ENCODE peak calls at places on chromosomes 12 and 14, in five cellular contexts. O, Z, H, I and F are unnamed samples.

GRCh38 chr14:51849095-51849494 is 11.3 kb upstream of the GNG2 start:
- DNase-seq in H (no peak), I (no peak), Z (no peak), O (peak), F (no peak)

GRCh38 chr14:91372680-91373495 is 44.7 kb downstream of the CCDC88C start:
- DNase-seq in I (no peak), O (no peak), Z (no peak), H (no peak), F (no peak)

GRCh38 chr12:28057856-28058615 is 85.5 kb upstream of the PTHLH start:
- DNase-seq in I (no peak), H (no peak), O (peak), Z (no peak), F (no peak)

GRCh38 chr14:93375673-93376156 is 28.7 kb downstream of the COX8C start:
- DNase-seq in O (no peak), I (no peak), H (peak), Z (no peak), F (no peak)

GRCh38 chr12:107570721-107571120 is 114.9 kb upstream of the PWP1 start:
- DNase-seq in I (no peak), H (peak), O (no peak), Z (no peak), F (no peak)

GRCh38 chr12:23083267-23083666 is 458.3 kb downstream of the ETNK1 start:
- DNase-seq in I (no peak), H (no peak), O (no peak), Z (no peak), F (no peak)

GRCh38 chr12:50047693-50048250 is 9.6 kb upstream of the ASIC1 start:
- DNase-seq in H (no peak), Z (no peak), O (no peak), I (no peak), F (no peak)

GRCh38 chr12:19959353-19959752 is 409.0 kb upstream of the PDE3A start:
- DNase-seq in H (no peak), O (no peak), I (no peak), Z (no peak), F (no peak)

GRCh38 chr12:104750061-104750460 is 208.0 kb downstream of the SLC41A2 start:
- DNase-seq in I (no peak), H (peak), Z (peak), O (peak), F (no peak)

GRCh38 chr12:106345739-106346138 is 11.8 kb upstream of the POLR3B start:
- DNase-seq in H (peak), O (peak), Z (no peak), I (peak), F (no peak)

GRCh38 chr12:31874961-31875608 is 84.1 kb upstream of the RESF1 start:
- DNase-seq in I (peak), H (peak), O (peak), Z (peak), F (no peak)

GRCh38 chr12:5503774-5504173 is 71.9 kb downstream of the NTF3 start:
- DNase-seq in I (peak), O (no peak), H (peak), Z (no peak), F (no peak)

GRCh38 chr14:89432226-89432625 is 15.2 kb upstream of the FOXN3 start:
- DNase-seq in O (no peak), H (peak), Z (no peak), I (no peak), F (no peak)

GRCh38 chr12:70985850-70986249 is 65.3 kb upstream of the PTPRR start:
- DNase-seq in I (no peak), H (no peak), O (no peak), Z (no peak), F (no peak)

GRCh38 chr14:44446965-44447364 is 60.1 kb downstream of the FSCB start:
- DNase-seq in Z (no peak), H (no peak), I (no peak), O (no peak), F (no peak)

GRCh38 chr12:123982269-123982668 is 9.3 kb downstream of the ZNF664 start:
- DNase-seq in H (no peak), I (no peak), O (no peak), Z (no peak), F (no peak)

GRCh38 chr14:99648385-99648784 is 3.5 kb downstream of the HHIPL1 start:
- DNase-seq in H (no peak), O (no peak), I (no peak), Z (no peak), F (no peak)

GRCh38 chr14:49508124-49508523 is 78.1 kb downstream of the RPS29 start:
- DNase-seq in Z (no peak), I (no peak), O (peak), H (no peak), F (no peak)

GRCh38 chr12:57693317-57693658 is 644 bp upstream of the OS9 start:
- DNase-seq in H (no peak), Z (no peak), O (no peak), I (no peak), F (no peak)

GRCh38 chr12:106146987-106147386 is 8.2 kb upstream of the NUAK1 start:
- DNase-seq in O (no peak), I (no peak), Z (no peak), H (no peak), F (no peak)

GRCh38 chr12:113071063-113071426 is 14.5 kb downstream of the DTX1 start:
- DNase-seq in Z (no peak), I (no peak), H (no peak), O (no peak), F (no peak)

GRCh38 chr12:1592444-1593231 is 1.7 kb downstream of the FBXL14 start:
- DNase-seq in H (peak), Z (peak), O (peak), I (no peak), F (peak)
- TF ChIP-seq CTCF in H (no peak), Z (no peak), O (peak), I (no peak), F (no peak)

GRCh38 chr12:53734425-53734824 is 7.2 kb upstream of the CALCOCO1 start:
- DNase-seq in Z (no peak), H (no peak), O (no peak), I (no peak), F (no peak)
- TF ChIP-seq CTCF in Z (no peak), H (no peak), O (no peak), I (no peak), F (no peak)

GRCh38 chr12:59780605-59781135 is 184.8 kb downstream of the SLC16A7 start:
- DNase-seq in Z (no peak), H (peak), I (no peak), O (peak), F (no peak)
- TF ChIP-seq CTCF in Z (no peak), H (no peak), I (no peak), O (peak), F (no peak)

GRCh38 chr14:106691601-106692291 is 1165.4 kb downstream of the TMEM121 start:
- DNase-seq in O (no peak), H (peak), Z (peak), I (no peak), F (no peak)
- TF ChIP-seq CTCF in O (peak), H (no peak), Z (peak), I (no peak), F (no peak)

DNA sequence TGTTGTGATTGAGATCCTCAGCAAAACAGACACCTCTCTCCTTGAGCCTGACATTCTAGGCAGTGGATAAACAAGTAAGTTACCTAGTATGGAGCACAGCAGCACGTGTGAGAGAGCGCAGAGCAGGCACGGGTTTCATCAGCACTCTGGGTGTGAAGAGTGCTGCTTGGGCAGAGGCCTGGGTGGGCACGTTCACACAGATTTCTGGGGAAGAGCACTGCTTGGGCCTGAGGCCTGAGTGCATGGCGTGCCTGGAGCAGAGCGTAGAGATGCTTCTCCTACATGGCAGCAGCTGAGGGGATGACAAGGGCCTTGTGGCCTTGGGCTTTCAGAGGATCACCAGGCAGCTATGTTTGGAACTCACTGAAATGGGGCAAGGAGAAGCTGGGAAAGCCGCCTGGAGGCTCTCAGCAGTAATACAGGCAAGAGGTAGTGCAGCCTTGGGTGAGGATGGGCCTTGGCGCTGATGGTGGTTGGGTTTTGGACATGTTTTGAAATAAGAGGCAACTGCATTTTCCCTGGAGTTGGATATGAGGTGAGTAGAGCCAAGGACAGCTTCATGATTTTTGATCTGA is 17.6 kb downstream of the CKB start:
- DNase-seq in O (no peak), I (no peak), Z (no peak), H (no peak), F (no peak)
- TF ChIP-seq CTCF in O (peak), I (no peak), Z (no peak), H (no peak), F (no peak)

GRCh38 chr12:131159660-131160059 is 206.0 kb downstream of the ADGRD1 start:
- DNase-seq in O (no peak), I (no peak), H (no peak), Z (no peak), F (no peak)
- TF ChIP-seq CTCF in O (no peak), I (no peak), H (no peak), Z (no peak), F (no peak)

GRCh38 chr12:62794218-62794583 is 140.7 kb downstream of the PPM1H start:
- DNase-seq in I (no peak), O (no peak), H (no peak), Z (no peak), F (no peak)
- TF ChIP-seq CTCF in I (no peak), O (peak), H (no peak), Z (peak), F (no peak)

GRCh38 chr14:103384450-103385152 is 614 bp upstream of the MARK3 start:
- DNase-seq in H (no peak), O (no peak), Z (no peak), I (no peak), F (no peak)

GRCh38 chr14:103382375-103382774 is 2.8 kb upstream of the MARK3 start:
- DNase-seq in Z (no peak), H (no peak), O (peak), I (no peak), F (no peak)

GRCh38 chr14:103385994-103386491 is 828 bp downstream of the MARK3 start:
- DNase-seq in O (no peak), H (peak), I (peak), Z (peak), F (no peak)

GRCh38 chr14:103386632-103387329 is 1.6 kb downstream of the MARK3 start:
- DNase-seq in H (no peak), I (no peak), O (no peak), Z (no peak), F (no peak)

GRCh38 chr14:103385153-103385993 is at the start of gene MARK3:
- DNase-seq in I (peak), H (peak), Z (peak), O (peak), F (peak)
- TF ChIP-seq CTCF in I (peak), H (no peak), Z (peak), O (peak), F (no peak)

DNA sequence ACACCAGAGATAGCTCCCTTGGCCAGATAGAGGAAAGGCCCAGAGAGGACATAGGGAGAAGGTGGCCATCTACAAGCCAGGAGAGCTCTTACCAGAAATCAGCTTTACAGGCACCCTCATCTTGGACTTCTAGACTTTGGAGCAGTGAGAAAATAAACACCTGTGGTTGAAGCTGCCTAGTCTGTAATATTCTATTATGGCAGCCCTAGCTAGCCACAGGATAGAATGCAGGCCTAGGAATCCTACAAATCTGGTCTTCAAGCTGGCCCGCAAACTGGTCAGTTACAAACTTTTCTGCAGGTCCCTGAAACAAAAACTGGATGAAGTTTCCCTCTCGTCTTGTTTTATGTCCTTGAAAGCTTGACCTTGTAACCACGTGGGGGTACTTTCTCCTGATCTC is 92.4 kb downstream of the BCAT1 start:
- DNase-seq in O (no peak), H (no peak), Z (no peak), I (no peak), F (no peak)
- TF ChIP-seq CTCF in O (no peak), H (no peak), Z (no peak), I (no peak), F (no peak)

GRCh38 chr12:95942106-95942531 is 295 bp downstream of the CCDC38 start:
- DNase-seq in Z (no peak), O (no peak), H (no peak), I (no peak), F (no peak)

GRCh38 chr12:95944108-95944704 is 1.1 kb downstream of the AMDHD1 start:
- DNase-seq in H (no peak), O (no peak), Z (no peak), I (no peak), F (no peak)

GRCh38 chr12:95942532-95943230 is at the start of gene CCDC38:
- DNase-seq in O (peak), Z (peak), H (peak), I (peak), F (peak)

GRCh38 chr12:95940514-95940913 is 1.9 kb downstream of the CCDC38 start:
- DNase-seq in O (no peak), Z (no peak), H (no peak), I (no peak), F (no peak)

GRCh38 chr12:95943231-95943842 is at the start of gene AMDHD1:
- DNase-seq in O (peak), H (peak), Z (peak), I (peak), F (no peak)
- TF ChIP-seq CTCF in O (peak), H (no peak), Z (peak), I (peak), F (no peak)